ENCODE peak calls at places on chromosomes 7 and 10, in seven cellular contexts. One of them, this sample, is unnamed.
A peak's percentile ranks its signal among the peaks of the same experiment; 100 is the strongest.

GRCh38 chr7:30562498-30562897 is 32.2 kb upstream of the GARS1 start:
- DNase-seq in RWPE1: no peak
- DNase-seq in adrenal gland: no peak
- DNase-seq in colonic mucosa: no peak
- DNase-seq in heart right ventricle: no peak
- DNase-seq in CD4-positive, alpha-beta memory T cell: no peak
- DNase-seq in SJCRH30: peak; percentile 23
- DNase-seq in this sample: no peak

GRCh38 chr10:49055231-49055850 is 60.0 kb downstream of the VSTM4 start:
- DNase-seq in RWPE1: no peak
- DNase-seq in SJCRH30: no peak
- DNase-seq in CD4-positive, alpha-beta memory T cell: no peak
- DNase-seq in heart right ventricle: no peak
- DNase-seq in colonic mucosa: no peak
- DNase-seq in adrenal gland: no peak
- DNase-seq in this sample: no peak

GRCh38 chr7:139481364-139481763 is 2.1 kb downstream of the KLRG2 start:
- DNase-seq in adrenal gland: no peak
- DNase-seq in colonic mucosa: no peak
- DNase-seq in SJCRH30: no peak
- DNase-seq in RWPE1: no peak
- DNase-seq in CD4-positive, alpha-beta memory T cell: no peak
- DNase-seq in heart right ventricle: no peak
- DNase-seq in this sample: no peak

GRCh38 chr7:105224884-105225651 is 163.7 kb downstream of the SRPK2 start:
- DNase-seq in CD4-positive, alpha-beta memory T cell: no peak
- DNase-seq in RWPE1: peak; percentile 82
- DNase-seq in colonic mucosa: no peak
- DNase-seq in heart right ventricle: no peak
- DNase-seq in adrenal gland: peak; percentile 44
- DNase-seq in SJCRH30: peak; percentile 58
- DNase-seq in this sample: no peak

GRCh38 chr10:386751-387693 is 251.8 kb downstream of the ZMYND11 start:
- DNase-seq in CD4-positive, alpha-beta memory T cell: no peak
- DNase-seq in SJCRH30: no peak
- DNase-seq in heart right ventricle: no peak
- DNase-seq in RWPE1: no peak
- DNase-seq in adrenal gland: no peak
- DNase-seq in colonic mucosa: no peak
- DNase-seq in this sample: no peak

GRCh38 chr10:93309062-93309461 is 173.1 kb downstream of the MYOF start:
- DNase-seq in adrenal gland: peak; percentile 69
- DNase-seq in heart right ventricle: no peak
- DNase-seq in RWPE1: no peak
- DNase-seq in colonic mucosa: no peak
- DNase-seq in SJCRH30: no peak
- DNase-seq in CD4-positive, alpha-beta memory T cell: no peak
- DNase-seq in this sample: no peak

GRCh38 chr7:153832160-153832559 is 220.0 kb upstream of the DPP6 start:
- DNase-seq in heart right ventricle: no peak
- DNase-seq in adrenal gland: no peak
- DNase-seq in CD4-positive, alpha-beta memory T cell: no peak
- DNase-seq in colonic mucosa: no peak
- DNase-seq in RWPE1: no peak
- DNase-seq in SJCRH30: no peak
- DNase-seq in this sample: no peak

GRCh38 chr7:55387062-55387965 is 22.2 kb downstream of the LANCL2 start:
- DNase-seq in CD4-positive, alpha-beta memory T cell: no peak
- DNase-seq in RWPE1: no peak
- DNase-seq in colonic mucosa: no peak
- DNase-seq in heart right ventricle: no peak
- DNase-seq in adrenal gland: no peak
- DNase-seq in SJCRH30: peak; percentile 66
- DNase-seq in this sample: no peak

GRCh38 chr7:29871787-29872398 is 65.6 kb downstream of the WIPF3 start:
- DNase-seq in heart right ventricle: no peak
- DNase-seq in adrenal gland: no peak
- DNase-seq in colonic mucosa: no peak
- DNase-seq in CD4-positive, alpha-beta memory T cell: no peak
- DNase-seq in SJCRH30: no peak
- DNase-seq in RWPE1: no peak
- DNase-seq in this sample: no peak

GRCh38 chr7:14095233-14095950 is 105.9 kb upstream of the ETV1 start:
- DNase-seq in adrenal gland: peak; percentile 50
- DNase-seq in heart right ventricle: no peak
- DNase-seq in SJCRH30: no peak
- DNase-seq in RWPE1: no peak
- DNase-seq in colonic mucosa: no peak
- DNase-seq in CD4-positive, alpha-beta memory T cell: no peak
- DNase-seq in this sample: no peak

GRCh38 chr10:44306147-44306710 is 78.7 kb downstream of the CXCL12 start:
- DNase-seq in colonic mucosa: no peak
- DNase-seq in heart right ventricle: no peak
- DNase-seq in RWPE1: no peak
- DNase-seq in SJCRH30: no peak
- DNase-seq in CD4-positive, alpha-beta memory T cell: no peak
- DNase-seq in adrenal gland: no peak
- DNase-seq in this sample: no peak

GRCh38 chr7:34198089-34198686 is 292.8 kb downstream of the BMPER start:
- DNase-seq in SJCRH30: no peak
- DNase-seq in CD4-positive, alpha-beta memory T cell: no peak
- DNase-seq in adrenal gland: no peak
- DNase-seq in colonic mucosa: no peak
- DNase-seq in heart right ventricle: no peak
- DNase-seq in RWPE1: no peak
- DNase-seq in this sample: no peak

GRCh38 chr7:112421666-112422486 is 28.4 kb upstream of the IFRD1 start:
- DNase-seq in adrenal gland: no peak
- DNase-seq in RWPE1: no peak
- DNase-seq in heart right ventricle: no peak
- DNase-seq in colonic mucosa: no peak
- DNase-seq in CD4-positive, alpha-beta memory T cell: no peak
- DNase-seq in SJCRH30: no peak
- DNase-seq in this sample: no peak

GRCh38 chr10:114881462-114881861 is 56.5 kb upstream of the TRUB1 start:
- DNase-seq in adrenal gland: no peak
- DNase-seq in SJCRH30: no peak
- DNase-seq in RWPE1: no peak
- DNase-seq in CD4-positive, alpha-beta memory T cell: no peak
- DNase-seq in colonic mucosa: no peak
- DNase-seq in heart right ventricle: no peak
- DNase-seq in this sample: no peak

GRCh38 chr10:103481974-103482531 is 3.0 kb upstream of the CALHM3 start:
- DNase-seq in RWPE1: peak; percentile 63
- DNase-seq in CD4-positive, alpha-beta memory T cell: peak; percentile 64
- DNase-seq in heart right ventricle: no peak
- DNase-seq in adrenal gland: peak; percentile 40
- DNase-seq in colonic mucosa: peak; percentile 44
- DNase-seq in SJCRH30: peak; percentile 86
- DNase-seq in this sample: no peak

GRCh38 chr10:43417950-43418768 is 9.2 kb upstream of the HNRNPF start:
- DNase-seq in colonic mucosa: no peak
- DNase-seq in adrenal gland: no peak
- DNase-seq in heart right ventricle: no peak
- DNase-seq in RWPE1: no peak
- DNase-seq in CD4-positive, alpha-beta memory T cell: peak; percentile 56
- DNase-seq in SJCRH30: peak; percentile 9
- DNase-seq in this sample: no peak

GRCh38 chr10:60827791-60828488 is 49.7 kb downstream of the CDK1 start:
- DNase-seq in adrenal gland: no peak
- DNase-seq in RWPE1: peak; percentile 37
- DNase-seq in CD4-positive, alpha-beta memory T cell: no peak
- DNase-seq in SJCRH30: peak; percentile 19
- DNase-seq in heart right ventricle: no peak
- DNase-seq in colonic mucosa: no peak
- DNase-seq in this sample: no peak

GRCh38 chr7:45143616-45144015 is 14.0 kb upstream of the RAMP3 start:
- DNase-seq in heart right ventricle: no peak
- DNase-seq in CD4-positive, alpha-beta memory T cell: no peak
- DNase-seq in SJCRH30: no peak
- DNase-seq in adrenal gland: no peak
- DNase-seq in RWPE1: peak; percentile 47
- DNase-seq in colonic mucosa: no peak
- DNase-seq in this sample: no peak

GRCh38 chr7:48109848-48110663 is 21.0 kb downstream of the UPP1 start:
- DNase-seq in adrenal gland: peak; percentile 73
- DNase-seq in SJCRH30: peak; percentile 75
- DNase-seq in heart right ventricle: peak; percentile 77
- DNase-seq in colonic mucosa: peak; percentile 91
- DNase-seq in CD4-positive, alpha-beta memory T cell: peak; percentile 81
- DNase-seq in RWPE1: peak; percentile 88
- DNase-seq in this sample: peak; percentile 49

GRCh38 chr10:112875474-112876267 is 74.4 kb upstream of the TCF7L2 start:
- DNase-seq in adrenal gland: peak; percentile 22
- DNase-seq in heart right ventricle: no peak
- DNase-seq in RWPE1: peak; percentile 69
- DNase-seq in colonic mucosa: peak; percentile 55
- DNase-seq in SJCRH30: peak; percentile 69
- DNase-seq in CD4-positive, alpha-beta memory T cell: no peak
- DNase-seq in this sample: no peak

GRCh38 chr7:66921396-66921917 is 432 bp downstream of the TMEM248 start:
- DNase-seq in SJCRH30: peak; percentile 54
- DNase-seq in RWPE1: peak; percentile 48
- DNase-seq in adrenal gland: peak; percentile 60
- DNase-seq in colonic mucosa: peak; percentile 49
- DNase-seq in heart right ventricle: no peak
- DNase-seq in CD4-positive, alpha-beta memory T cell: peak; percentile 33
- DNase-seq in this sample: no peak

GRCh38 chr10:35641430-35642015 is 573 bp downstream of the FZD8 start:
- DNase-seq in heart right ventricle: no peak
- DNase-seq in RWPE1: peak; percentile 23
- DNase-seq in CD4-positive, alpha-beta memory T cell: peak; percentile 4
- DNase-seq in SJCRH30: no peak
- DNase-seq in adrenal gland: no peak
- DNase-seq in colonic mucosa: no peak
- DNase-seq in this sample: no peak

GRCh38 chr10:14086596-14086995 is 244.1 kb downstream of the FRMD4A start:
- DNase-seq in SJCRH30: no peak
- DNase-seq in CD4-positive, alpha-beta memory T cell: no peak
- DNase-seq in colonic mucosa: no peak
- DNase-seq in heart right ventricle: no peak
- DNase-seq in RWPE1: no peak
- DNase-seq in adrenal gland: no peak
- DNase-seq in this sample: no peak

GRCh38 chr7:2675256-2675764 is 12.7 kb upstream of the AMZ1 start:
- DNase-seq in SJCRH30: peak; percentile 91
- DNase-seq in RWPE1: no peak
- DNase-seq in heart right ventricle: no peak
- DNase-seq in adrenal gland: no peak
- DNase-seq in colonic mucosa: no peak
- DNase-seq in CD4-positive, alpha-beta memory T cell: no peak
- DNase-seq in this sample: no peak

GRCh38 chr7:3859436-3859835 is 558.4 kb downstream of the SDK1 start:
- DNase-seq in SJCRH30: peak; percentile 69
- DNase-seq in colonic mucosa: no peak
- DNase-seq in heart right ventricle: no peak
- DNase-seq in RWPE1: no peak
- DNase-seq in CD4-positive, alpha-beta memory T cell: no peak
- DNase-seq in adrenal gland: no peak
- DNase-seq in this sample: no peak

GRCh38 chr10:119139464-119140067 is 25.9 kb downstream of the SFXN4 start:
- DNase-seq in colonic mucosa: peak; percentile 25
- DNase-seq in heart right ventricle: peak; percentile 29
- DNase-seq in adrenal gland: peak; percentile 26
- DNase-seq in SJCRH30: peak; percentile 56
- DNase-seq in RWPE1: peak; percentile 49
- DNase-seq in CD4-positive, alpha-beta memory T cell: peak; percentile 42
- DNase-seq in this sample: no peak

GRCh38 chr10:119135517-119135890 is 30.0 kb downstream of the SFXN4 start:
- DNase-seq in CD4-positive, alpha-beta memory T cell: no peak
- DNase-seq in SJCRH30: no peak
- DNase-seq in heart right ventricle: no peak
- DNase-seq in adrenal gland: no peak
- DNase-seq in colonic mucosa: no peak
- DNase-seq in RWPE1: no peak
- DNase-seq in this sample: no peak

GRCh38 chr10:119132521-119133345 is 28.8 kb downstream of the DENND10 start:
- DNase-seq in colonic mucosa: no peak
- DNase-seq in RWPE1: no peak
- DNase-seq in adrenal gland: no peak
- DNase-seq in SJCRH30: no peak
- DNase-seq in heart right ventricle: no peak
- DNase-seq in CD4-positive, alpha-beta memory T cell: no peak
- DNase-seq in this sample: no peak

GRCh38 chr10:119138341-119139306 is 26.9 kb downstream of the SFXN4 start:
- DNase-seq in adrenal gland: no peak
- DNase-seq in colonic mucosa: no peak
- DNase-seq in heart right ventricle: no peak
- DNase-seq in CD4-positive, alpha-beta memory T cell: no peak
- DNase-seq in SJCRH30: no peak
- DNase-seq in RWPE1: no peak
- DNase-seq in this sample: no peak

DNA sequence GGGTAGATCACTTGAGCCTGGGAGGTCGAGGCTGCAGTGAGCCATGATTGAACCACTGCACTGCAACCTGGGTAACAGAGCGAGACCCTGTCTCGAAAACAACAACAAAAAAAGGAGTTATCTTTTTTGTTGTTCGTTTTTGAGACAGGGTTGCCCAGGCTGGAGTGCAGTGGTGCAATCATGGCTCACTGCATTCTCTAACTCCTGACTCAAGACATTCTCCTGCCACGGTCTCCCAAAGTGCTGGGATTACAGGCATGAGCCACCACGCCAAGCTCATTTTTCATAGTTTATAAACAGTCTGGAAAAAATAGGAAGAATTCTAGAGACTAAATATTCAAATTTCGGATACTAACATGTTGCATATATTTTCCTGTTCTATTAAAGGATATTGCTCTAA is 29.4 kb downstream of the SFXN4 start:
- DNase-seq in colonic mucosa: no peak
- DNase-seq in heart right ventricle: no peak
- DNase-seq in SJCRH30: no peak
- DNase-seq in adrenal gland: no peak
- DNase-seq in RWPE1: no peak
- DNase-seq in CD4-positive, alpha-beta memory T cell: no peak
- DNase-seq in this sample: no peak
- H3K27ac ChIP-seq in colonic mucosa: no peak overlapping the region
- H3K27ac ChIP-seq in heart right ventricle: peak overlapping the region; percentile 5
- H3K27ac ChIP-seq in SJCRH30: no peak overlapping the region
- H3K27ac ChIP-seq in adrenal gland: no peak overlapping the region
- H3K27ac ChIP-seq in RWPE1: no peak overlapping the region
- H3K27ac ChIP-seq in CD4-positive, alpha-beta memory T cell: no peak overlapping the region
- H3K27ac ChIP-seq in this sample: peak overlapping the region; percentile 52

GRCh38 chr7:111264111-111264868 is 173.4 kb downstream of the LRRN3 start:
- DNase-seq in SJCRH30: no peak
- DNase-seq in colonic mucosa: no peak
- DNase-seq in adrenal gland: no peak
- DNase-seq in RWPE1: no peak
- DNase-seq in CD4-positive, alpha-beta memory T cell: no peak
- DNase-seq in heart right ventricle: no peak
- DNase-seq in this sample: no peak
- H3K27ac ChIP-seq in SJCRH30: no peak overlapping the region
- H3K27ac ChIP-seq in colonic mucosa: no peak overlapping the region
- H3K27ac ChIP-seq in adrenal gland: no peak overlapping the region
- H3K27ac ChIP-seq in RWPE1: no peak overlapping the region
- H3K27ac ChIP-seq in CD4-positive, alpha-beta memory T cell: no peak overlapping the region
- H3K27ac ChIP-seq in heart right ventricle: no peak overlapping the region
- H3K27ac ChIP-seq in this sample: no peak overlapping the region

GRCh38 chr10:98351831-98352402 is 63.1 kb downstream of the PYROXD2 start:
- DNase-seq in RWPE1: no peak
- DNase-seq in heart right ventricle: no peak
- DNase-seq in adrenal gland: no peak
- DNase-seq in SJCRH30: no peak
- DNase-seq in CD4-positive, alpha-beta memory T cell: no peak
- DNase-seq in colonic mucosa: no peak
- DNase-seq in this sample: no peak
- H3K27ac ChIP-seq in RWPE1: no peak overlapping the region
- H3K27ac ChIP-seq in heart right ventricle: no peak overlapping the region
- H3K27ac ChIP-seq in adrenal gland: no peak overlapping the region
- H3K27ac ChIP-seq in SJCRH30: no peak overlapping the region
- H3K27ac ChIP-seq in CD4-positive, alpha-beta memory T cell: no peak overlapping the region
- H3K27ac ChIP-seq in colonic mucosa: no peak overlapping the region
- H3K27ac ChIP-seq in this sample: no peak overlapping the region

GRCh38 chr7:98287486-98287959 is 6.0 kb downstream of the BRI3 start:
- DNase-seq in adrenal gland: no peak
- DNase-seq in colonic mucosa: peak; percentile 91
- DNase-seq in SJCRH30: no peak
- DNase-seq in CD4-positive, alpha-beta memory T cell: no peak
- DNase-seq in heart right ventricle: no peak
- DNase-seq in RWPE1: peak; percentile 93
- DNase-seq in this sample: peak; percentile 44
- H3K27ac ChIP-seq in adrenal gland: peak overlapping the region; percentile 98
- H3K27ac ChIP-seq in colonic mucosa: peak overlapping the region; percentile 7
- H3K27ac ChIP-seq in SJCRH30: no peak overlapping the region
- H3K27ac ChIP-seq in CD4-positive, alpha-beta memory T cell: no peak overlapping the region
- H3K27ac ChIP-seq in heart right ventricle: peak overlapping the region; percentile 97
- H3K27ac ChIP-seq in RWPE1: peak overlapping the region; percentile 97
- H3K27ac ChIP-seq in this sample: peak overlapping the region; percentile 54

This sample was measured in caudate nucleus.